ENCODE peak calls at places on chromosomes 4 and X, in ten cellular contexts. One of them, this sample, is unnamed.

GRCh38 chr4:8468746-8469535 is 28.4 kb downstream of the TRMT44 start:
- DNase-seq in amniotic epithelial cell: peak
- DNase-seq in NCI-H146: peak
- DNase-seq in posterior vena cava: no peak
- DNase-seq in mucosa of gallbladder: peak
- DNase-seq in NCI-H1105: peak
- DNase-seq in AG04450: peak
- DNase-seq in HTR-8/SVneo: peak
- DNase-seq in GF-D8: no peak
- DNase-seq in substantia nigra: peak
- DNase-seq in this sample: no peak

GRCh38 chr4:111630705-111631104 is 514.5 kb upstream of the FAM241A start:
- DNase-seq in HTR-8/SVneo: peak
- DNase-seq in substantia nigra: no peak
- DNase-seq in posterior vena cava: no peak
- DNase-seq in NCI-H146: no peak
- DNase-seq in amniotic epithelial cell: peak
- DNase-seq in AG04450: no peak
- DNase-seq in GF-D8: no peak
- DNase-seq in NCI-H1105: no peak
- DNase-seq in mucosa of gallbladder: no peak
- DNase-seq in this sample: no peak

GRCh38 chrX:130086414-130087207 is 23.7 kb downstream of the ELF4 start:
- DNase-seq in HTR-8/SVneo: no peak
- DNase-seq in posterior vena cava: no peak
- DNase-seq in GF-D8: peak
- DNase-seq in AG04450: no peak
- DNase-seq in NCI-H146: peak
- DNase-seq in amniotic epithelial cell: no peak
- DNase-seq in NCI-H1105: no peak
- DNase-seq in substantia nigra: no peak
- DNase-seq in mucosa of gallbladder: no peak
- DNase-seq in this sample: no peak

GRCh38 chr4:166169111-166169510 is 296.1 kb downstream of the TLL1 start:
- DNase-seq in amniotic epithelial cell: peak
- DNase-seq in NCI-H146: no peak
- DNase-seq in GF-D8: no peak
- DNase-seq in posterior vena cava: no peak
- DNase-seq in NCI-H1105: no peak
- DNase-seq in mucosa of gallbladder: no peak
- DNase-seq in HTR-8/SVneo: no peak
- DNase-seq in substantia nigra: no peak
- DNase-seq in AG04450: no peak
- DNase-seq in this sample: peak

GRCh38 chr4:139316733-139317132 is 14.5 kb upstream of the NDUFC1 start:
- DNase-seq in amniotic epithelial cell: no peak
- DNase-seq in GF-D8: no peak
- DNase-seq in posterior vena cava: no peak
- DNase-seq in HTR-8/SVneo: no peak
- DNase-seq in substantia nigra: no peak
- DNase-seq in NCI-H146: no peak
- DNase-seq in AG04450: no peak
- DNase-seq in mucosa of gallbladder: no peak
- DNase-seq in NCI-H1105: no peak
- DNase-seq in this sample: no peak

GRCh38 chr4:7515390-7515902 is 80.7 kb upstream of the PSAPL1 start:
- DNase-seq in HTR-8/SVneo: no peak
- DNase-seq in posterior vena cava: no peak
- DNase-seq in AG04450: no peak
- DNase-seq in amniotic epithelial cell: peak
- DNase-seq in NCI-H1105: no peak
- DNase-seq in GF-D8: no peak
- DNase-seq in substantia nigra: no peak
- DNase-seq in mucosa of gallbladder: peak
- DNase-seq in NCI-H146: no peak
- DNase-seq in this sample: no peak

GRCh38 chrX:9942086-9942485 is 25.1 kb upstream of the CLDN34 start:
- DNase-seq in posterior vena cava: no peak
- DNase-seq in GF-D8: no peak
- DNase-seq in substantia nigra: no peak
- DNase-seq in NCI-H1105: no peak
- DNase-seq in mucosa of gallbladder: no peak
- DNase-seq in AG04450: no peak
- DNase-seq in HTR-8/SVneo: no peak
- DNase-seq in amniotic epithelial cell: no peak
- DNase-seq in NCI-H146: no peak
- DNase-seq in this sample: no peak

GRCh38 chr4:1952046-1952700 is 56.6 kb downstream of the NELFA start:
- DNase-seq in NCI-H1105: no peak
- DNase-seq in AG04450: no peak
- DNase-seq in amniotic epithelial cell: no peak
- DNase-seq in NCI-H146: no peak
- DNase-seq in posterior vena cava: no peak
- DNase-seq in substantia nigra: no peak
- DNase-seq in mucosa of gallbladder: no peak
- DNase-seq in HTR-8/SVneo: no peak
- DNase-seq in GF-D8: no peak
- DNase-seq in this sample: no peak

GRCh38 chr4:184653650-184654049 is 4.1 kb downstream of the PRIMPOL start:
- DNase-seq in substantia nigra: no peak
- DNase-seq in GF-D8: no peak
- DNase-seq in posterior vena cava: no peak
- DNase-seq in HTR-8/SVneo: peak
- DNase-seq in amniotic epithelial cell: no peak
- DNase-seq in AG04450: peak
- DNase-seq in NCI-H1105: no peak
- DNase-seq in mucosa of gallbladder: no peak
- DNase-seq in NCI-H146: no peak
- DNase-seq in this sample: peak

GRCh38 chr4:4849524-4850193 is 9.8 kb upstream of the MSX1 start:
- DNase-seq in HTR-8/SVneo: no peak
- DNase-seq in AG04450: no peak
- DNase-seq in GF-D8: no peak
- DNase-seq in substantia nigra: no peak
- DNase-seq in mucosa of gallbladder: no peak
- DNase-seq in NCI-H1105: no peak
- DNase-seq in posterior vena cava: no peak
- DNase-seq in amniotic epithelial cell: no peak
- DNase-seq in NCI-H146: no peak
- DNase-seq in this sample: no peak

GRCh38 chr4:87982446-87982845 is 6.9 kb downstream of the SPP1 start:
- DNase-seq in AG04450: no peak
- DNase-seq in HTR-8/SVneo: no peak
- DNase-seq in NCI-H146: no peak
- DNase-seq in NCI-H1105: no peak
- DNase-seq in GF-D8: no peak
- DNase-seq in substantia nigra: no peak
- DNase-seq in mucosa of gallbladder: no peak
- DNase-seq in amniotic epithelial cell: peak
- DNase-seq in posterior vena cava: no peak
- DNase-seq in this sample: no peak

GRCh38 chr4:85092536-85092935 is 126.0 kb upstream of the WDFY3 start:
- DNase-seq in NCI-H1105: peak
- DNase-seq in AG04450: no peak
- DNase-seq in GF-D8: no peak
- DNase-seq in amniotic epithelial cell: no peak
- DNase-seq in substantia nigra: no peak
- DNase-seq in posterior vena cava: no peak
- DNase-seq in NCI-H146: no peak
- DNase-seq in mucosa of gallbladder: no peak
- DNase-seq in HTR-8/SVneo: no peak
- DNase-seq in this sample: no peak

GRCh38 chr4:85128246-85129204 is 162.0 kb upstream of the WDFY3 start:
- DNase-seq in NCI-H146: no peak
- DNase-seq in posterior vena cava: no peak
- DNase-seq in amniotic epithelial cell: no peak
- DNase-seq in AG04450: no peak
- DNase-seq in HTR-8/SVneo: no peak
- DNase-seq in NCI-H1105: no peak
- DNase-seq in mucosa of gallbladder: no peak
- DNase-seq in substantia nigra: no peak
- DNase-seq in GF-D8: no peak
- DNase-seq in this sample: no peak

GRCh38 chrX:46244451-46244850 is 300.8 kb downstream of the ZNF674 start:
- DNase-seq in AG04450: no peak
- DNase-seq in NCI-H1105: no peak
- DNase-seq in HTR-8/SVneo: no peak
- DNase-seq in mucosa of gallbladder: no peak
- DNase-seq in substantia nigra: no peak
- DNase-seq in posterior vena cava: no peak
- DNase-seq in amniotic epithelial cell: no peak
- DNase-seq in GF-D8: no peak
- DNase-seq in NCI-H146: no peak
- DNase-seq in this sample: no peak

GRCh38 chr4:145734576-145735329 is 54.8 kb downstream of the C4orf51 start:
- DNase-seq in HTR-8/SVneo: peak
- DNase-seq in amniotic epithelial cell: peak
- DNase-seq in mucosa of gallbladder: peak
- DNase-seq in substantia nigra: no peak
- DNase-seq in NCI-H146: no peak
- DNase-seq in AG04450: peak
- DNase-seq in GF-D8: no peak
- DNase-seq in posterior vena cava: peak
- DNase-seq in NCI-H1105: no peak
- DNase-seq in this sample: peak

GRCh38 chr4:23001478-23001877 is 308.7 kb downstream of the GBA3 start:
- DNase-seq in mucosa of gallbladder: no peak
- DNase-seq in amniotic epithelial cell: no peak
- DNase-seq in NCI-H1105: no peak
- DNase-seq in HTR-8/SVneo: no peak
- DNase-seq in AG04450: no peak
- DNase-seq in posterior vena cava: no peak
- DNase-seq in substantia nigra: no peak
- DNase-seq in GF-D8: no peak
- DNase-seq in NCI-H146: no peak
- DNase-seq in this sample: no peak

GRCh38 chrX:7580127-7580526 is 262.8 kb upstream of the VCX start:
- DNase-seq in AG04450: no peak
- DNase-seq in substantia nigra: no peak
- DNase-seq in amniotic epithelial cell: no peak
- DNase-seq in GF-D8: no peak
- DNase-seq in NCI-H1105: no peak
- DNase-seq in posterior vena cava: no peak
- DNase-seq in HTR-8/SVneo: no peak
- DNase-seq in mucosa of gallbladder: no peak
- DNase-seq in NCI-H146: no peak
- DNase-seq in this sample: no peak

GRCh38 chr4:175947117-175947722 is 118.4 kb upstream of the WDR17 start:
- DNase-seq in mucosa of gallbladder: no peak
- DNase-seq in amniotic epithelial cell: peak
- DNase-seq in posterior vena cava: no peak
- DNase-seq in NCI-H1105: no peak
- DNase-seq in substantia nigra: no peak
- DNase-seq in NCI-H146: no peak
- DNase-seq in AG04450: peak
- DNase-seq in GF-D8: no peak
- DNase-seq in HTR-8/SVneo: no peak
- DNase-seq in this sample: no peak

GRCh38 chrX:15395794-15396193 is 11.6 kb upstream of the VEGFD start:
- DNase-seq in GF-D8: no peak
- DNase-seq in mucosa of gallbladder: no peak
- DNase-seq in posterior vena cava: no peak
- DNase-seq in AG04450: no peak
- DNase-seq in HTR-8/SVneo: no peak
- DNase-seq in amniotic epithelial cell: no peak
- DNase-seq in NCI-H1105: no peak
- DNase-seq in NCI-H146: no peak
- DNase-seq in substantia nigra: no peak
- DNase-seq in this sample: no peak

GRCh38 chr4:48461000-48461399 is 22.1 kb upstream of the SLC10A4 start:
- DNase-seq in amniotic epithelial cell: no peak
- DNase-seq in HTR-8/SVneo: no peak
- DNase-seq in substantia nigra: no peak
- DNase-seq in posterior vena cava: no peak
- DNase-seq in GF-D8: no peak
- DNase-seq in AG04450: no peak
- DNase-seq in NCI-H1105: no peak
- DNase-seq in mucosa of gallbladder: no peak
- DNase-seq in NCI-H146: no peak
- DNase-seq in this sample: no peak

GRCh38 chrX:72101597-72102037 is 30.1 kb downstream of the RTL5 start:
- DNase-seq in amniotic epithelial cell: no peak
- DNase-seq in NCI-H146: no peak
- DNase-seq in mucosa of gallbladder: no peak
- DNase-seq in HTR-8/SVneo: no peak
- DNase-seq in AG04450: no peak
- DNase-seq in posterior vena cava: no peak
- DNase-seq in NCI-H1105: no peak
- DNase-seq in substantia nigra: no peak
- DNase-seq in GF-D8: no peak
- DNase-seq in this sample: no peak

GRCh38 chrX:6729581-6729980 is 194.7 kb upstream of the VCX3A start:
- DNase-seq in posterior vena cava: no peak
- DNase-seq in amniotic epithelial cell: no peak
- DNase-seq in HTR-8/SVneo: no peak
- DNase-seq in GF-D8: no peak
- DNase-seq in substantia nigra: no peak
- DNase-seq in mucosa of gallbladder: peak
- DNase-seq in NCI-H1105: no peak
- DNase-seq in AG04450: no peak
- DNase-seq in NCI-H146: no peak
- DNase-seq in this sample: no peak

GRCh38 chrX:114932550-114932949 is 84.9 kb downstream of the IL13RA2 start:
- DNase-seq in AG04450: no peak
- DNase-seq in posterior vena cava: no peak
- DNase-seq in HTR-8/SVneo: no peak
- DNase-seq in substantia nigra: no peak
- DNase-seq in mucosa of gallbladder: no peak
- DNase-seq in amniotic epithelial cell: no peak
- DNase-seq in NCI-H146: no peak
- DNase-seq in NCI-H1105: no peak
- DNase-seq in GF-D8: no peak
- DNase-seq in this sample: no peak

GRCh38 chr4:8164194-8164565 is 5.6 kb upstream of the ABLIM2 start:
- DNase-seq in mucosa of gallbladder: no peak
- DNase-seq in GF-D8: no peak
- DNase-seq in substantia nigra: no peak
- DNase-seq in NCI-H1105: no peak
- DNase-seq in amniotic epithelial cell: no peak
- DNase-seq in NCI-H146: no peak
- DNase-seq in AG04450: no peak
- DNase-seq in posterior vena cava: no peak
- DNase-seq in HTR-8/SVneo: no peak
- DNase-seq in this sample: no peak

GRCh38 chr4:53921856-53922255 is 142.5 kb downstream of the CHIC2 start:
- DNase-seq in HTR-8/SVneo: no peak
- DNase-seq in mucosa of gallbladder: no peak
- DNase-seq in NCI-H146: peak
- DNase-seq in amniotic epithelial cell: no peak
- DNase-seq in posterior vena cava: no peak
- DNase-seq in GF-D8: no peak
- DNase-seq in NCI-H1105: no peak
- DNase-seq in AG04450: no peak
- DNase-seq in substantia nigra: no peak
- DNase-seq in this sample: no peak

GRCh38 chr4:53908661-53909078 is 155.7 kb downstream of the CHIC2 start:
- DNase-seq in amniotic epithelial cell: peak
- DNase-seq in posterior vena cava: no peak
- DNase-seq in GF-D8: peak
- DNase-seq in HTR-8/SVneo: peak
- DNase-seq in AG04450: peak
- DNase-seq in NCI-H1105: no peak
- DNase-seq in substantia nigra: peak
- DNase-seq in mucosa of gallbladder: peak
- DNase-seq in NCI-H146: peak
- DNase-seq in this sample: peak

GRCh38 chr4:25209702-25210101 is 24.1 kb upstream of the PI4K2B start:
- DNase-seq in GF-D8: no peak
- DNase-seq in amniotic epithelial cell: no peak
- DNase-seq in HTR-8/SVneo: no peak
- DNase-seq in mucosa of gallbladder: no peak
- DNase-seq in posterior vena cava: no peak
- DNase-seq in AG04450: no peak
- DNase-seq in NCI-H146: no peak
- DNase-seq in substantia nigra: no peak
- DNase-seq in NCI-H1105: no peak
- DNase-seq in this sample: no peak

GRCh38 chr4:108596389-108596788 is 24.0 kb upstream of the RPL34 start:
- DNase-seq in posterior vena cava: no peak
- DNase-seq in NCI-H1105: no peak
- DNase-seq in substantia nigra: no peak
- DNase-seq in GF-D8: no peak
- DNase-seq in mucosa of gallbladder: no peak
- DNase-seq in amniotic epithelial cell: peak
- DNase-seq in AG04450: no peak
- DNase-seq in HTR-8/SVneo: no peak
- DNase-seq in NCI-H146: no peak
- DNase-seq in this sample: no peak

This sample was measured in non-pigmented ciliary epithelial cell.